ENCODE peak calls at places on chromosomes 7 and 10, in six cellular contexts. X is HCT116, T is cardiac muscle cell, E is Panc1, C is dorsolateral prefrontal cortex, P is osteoblast. B is an unnamed sample. For H3K27me3, the result is how much of the 10 kb centered on the place peaks cover.

GRCh38 chr7:108282427-108282996 is 152.4 kb upstream of the LAMB4 start:
- DNase-seq in X (no peak), T (no peak), E (no peak), C (no peak), P (no peak), B (no peak)

GRCh38 chr7:30869794-30870491 is 41.7 kb upstream of the AQP1 start:
- DNase-seq in X (no peak), T (no peak), E (no peak), C (no peak), P (no peak), B (no peak)

GRCh38 chr10:8227246-8227645 is 172.8 kb downstream of the GATA3 start:
- DNase-seq in X (no peak), T (no peak), E (no peak), C (no peak), P (no peak), B (no peak)

GRCh38 chr10:103676058-103676785 is 179.2 kb downstream of the SH3PXD2A start:
- DNase-seq in X (no peak), T (no peak), E (no peak), C (no peak), P (peak), B (no peak)

GRCh38 chr7:118311121-118311803 is 86.8 kb downstream of the ANKRD7 start:
- DNase-seq in X (peak), T (no peak), E (no peak), C (no peak), P (no peak), B (no peak)

GRCh38 chr7:129559564-129559963 is 52.0 kb upstream of the NRF1 start:
- DNase-seq in X (no peak), T (no peak), E (no peak), C (no peak), P (no peak), B (no peak)

GRCh38 chr7:5143106-5143505 is 46.9 kb upstream of the WIPI2 start:
- DNase-seq in X (no peak), T (no peak), E (no peak), C (peak), P (no peak), B (no peak)

GRCh38 chr7:36415104-36415503 is 25.4 kb downstream of the ANLN start:
- DNase-seq in X (no peak), T (no peak), E (no peak), C (no peak), P (no peak), B (no peak)

GRCh38 chr10:7471720-7472367 is 61.0 kb upstream of the SFMBT2 start:
- DNase-seq in X (no peak), T (no peak), E (no peak), C (no peak), P (no peak), B (peak)

GRCh38 chr7:130071701-130072622 is 1.6 kb downstream of the KLHDC10 start:
- DNase-seq in X (peak), T (peak), E (peak), C (no peak), P (peak), B (peak)

GRCh38 chr10:125093199-125093841 is 67.0 kb downstream of the CTBP2 start:
- DNase-seq in X (no peak), T (peak), E (no peak), C (no peak), P (no peak), B (no peak)

GRCh38 chr10:1217237-1217587 is 161.0 kb downstream of the WDR37 start:
- DNase-seq in X (no peak), T (no peak), E (no peak), C (no peak), P (no peak), B (no peak)

GRCh38 chr7:142906643-142907042 is 21.1 kb upstream of the TRPV6 start:
- DNase-seq in X (no peak), T (no peak), E (no peak), C (no peak), P (no peak), B (no peak)

GRCh38 chr7:133310232-133310852 is 57.5 kb downstream of the EXOC4 start:
- DNase-seq in X (no peak), T (peak), E (no peak), C (no peak), P (no peak), B (peak)

GRCh38 chr7:142412551-142413193 is 154.8 kb upstream of the PRSS58 start:
- DNase-seq in X (peak), T (peak), E (peak), C (no peak), P (peak), B (peak)

GRCh38 chr7:129640400-129640799 is 28.9 kb downstream of the NRF1 start:
- DNase-seq in X (no peak), T (no peak), E (no peak), C (no peak), P (no peak), B (peak)

GRCh38 chr7:80151274-80151665 is 16.6 kb downstream of the GNAI1 start:
- DNase-seq in X (no peak), T (no peak), E (no peak), C (no peak), P (no peak), B (no peak)

GRCh38 chr10:47031953-47032465 is 120.8 kb downstream of the PTPN20 start:
- DNase-seq in X (no peak), T (no peak), E (no peak), C (no peak), P (peak), B (peak)

GRCh38 chr7:29327455-29327854 is 132.9 kb downstream of the CHN2 start:
- DNase-seq in X (no peak), T (no peak), E (no peak), C (no peak), P (no peak), B (no peak)

GRCh38 chr7:23235688-23236280 is 10.8 kb upstream of the GPNMB start:
- DNase-seq in X (peak), T (no peak), E (no peak), C (no peak), P (peak), B (no peak)

GRCh38 chr7:149004405-149005370 is 23.6 kb downstream of the PDIA4 start:
- DNase-seq in X (no peak), T (no peak), E (no peak), C (no peak), P (peak), B (no peak)

GRCh38 chr10:28991326-28991725 is 297.5 kb upstream of the LYZL1 start:
- DNase-seq in X (peak), T (peak), E (no peak), C (no peak), P (peak), B (no peak)

GRCh38 chr10:33413093-33413442 is 78.6 kb upstream of the NRP1 start:
- DNase-seq in X (no peak), T (no peak), E (no peak), C (no peak), P (no peak), B (no peak)

GRCh38 chr7:65239707-65240352 is 133.8 kb upstream of the ZNF92 start:
- DNase-seq in X (no peak), T (peak), E (no peak), C (no peak), P (peak), B (no peak)

GRCh38 chr10:61939575-61940301 is 38.2 kb downstream of the ARID5B start:
- DNase-seq in X (no peak), T (no peak), E (peak), C (no peak), P (peak), B (no peak)

GRCh38 chr7:36617408-36617807 is 106.9 kb downstream of the AOAH start:
- DNase-seq in X (no peak), T (no peak), E (no peak), C (no peak), P (no peak), B (no peak)

GRCh38 chr10:122844146-122844545 is 1.5 kb downstream of the CUZD1 start:
- DNase-seq in X (no peak), T (no peak), E (no peak), C (no peak), P (no peak), B (no peak)

GRCh38 chr7:146960747-146961416 is 844.3 kb downstream of the CNTNAP2 start:
- DNase-seq in X (no peak), T (no peak), E (no peak), C (no peak), P (no peak), B (no peak)

GRCh38 chr7:129829677-129830631 is 122.8 kb downstream of the UBE2H start:
- DNase-seq in X (peak), T (peak), E (peak), C (peak), P (no peak), B (peak)

GRCh38 chr10:58511765-58512469 is 755 bp upstream of the BICC1 start:
- DNase-seq in X (no peak), T (peak), E (no peak), C (no peak), P (peak), B (peak)

GRCh38 chr10:133590970-133591359 is 25.6 kb upstream of the SYCE1 start:
- DNase-seq in X (no peak), T (no peak), E (no peak), C (no peak), P (no peak), B (no peak)

GRCh38 chr7:69722836-69723235 is 124.6 kb downstream of the AUTS2 start:
- DNase-seq in X (no peak), T (no peak), E (no peak), C (no peak), P (no peak), B (no peak)

GRCh38 chr7:98359395-98359794 is 41.5 kb downstream of the BAIAP2L1 start:
- DNase-seq in X (no peak), T (no peak), E (no peak), C (no peak), P (no peak), B (no peak)

DNA sequence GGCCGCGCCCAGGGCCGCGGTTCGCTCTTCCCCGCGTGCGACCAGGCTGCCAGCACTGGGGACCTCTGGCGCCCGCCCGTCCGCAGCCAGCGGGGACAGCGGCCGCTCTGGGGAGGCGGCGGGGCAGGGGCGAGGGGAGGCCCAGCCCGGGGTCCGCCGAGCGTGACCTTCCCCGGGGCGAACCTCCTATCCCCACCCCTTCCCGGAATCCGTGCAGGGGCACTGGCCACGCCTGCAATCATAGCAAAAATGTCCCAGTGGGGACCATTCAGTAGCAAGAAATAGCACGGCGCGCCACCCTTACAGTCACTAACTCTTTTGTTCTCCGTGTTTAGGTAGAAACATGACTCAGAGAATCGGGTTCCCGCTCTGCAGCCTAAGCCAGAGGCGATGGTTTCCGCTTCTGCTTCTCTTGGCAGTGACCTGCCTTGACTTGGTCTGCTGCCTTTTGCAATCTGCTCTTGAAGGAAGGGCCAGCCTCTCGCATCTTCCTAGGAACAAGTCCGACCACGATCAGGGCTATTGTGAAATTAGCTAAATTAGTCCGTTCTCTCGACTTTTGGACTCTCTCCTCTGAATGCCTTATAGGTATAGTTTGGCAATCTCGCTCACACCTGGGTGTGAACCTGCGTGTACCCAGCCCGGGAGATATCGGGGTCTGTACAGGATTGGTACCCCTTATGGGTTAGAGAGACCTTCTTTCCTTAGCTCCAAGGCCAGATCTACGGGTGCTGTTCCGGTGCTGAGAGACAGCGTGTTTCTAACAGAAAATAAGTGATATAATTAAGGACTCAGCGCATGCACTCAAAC is 79.4 kb upstream of the ACBD5 start:
- DNase-seq in X (no peak), T (peak), E (no peak), C (no peak), P (peak), B (peak)
- H3K27me3 ChIP-seq in X (under half), T (under half), E (under half), C (under half), P (under half), B (under half)

GRCh38 chr7:137507096-137507495 is 163.6 kb upstream of the PTN start:
- DNase-seq in X (no peak), T (no peak), E (no peak), C (no peak), P (no peak), B (no peak)
- H3K27ac ChIP-seq in X (no peak), T (no peak), E (no peak), C (no peak), P (no peak), B (no peak)

GRCh38 chr10:23172429-23172828 is 19.7 kb upstream of the PTF1A start:
- DNase-seq in X (no peak), T (no peak), E (no peak), C (no peak), P (peak), B (no peak)

GRCh38 chr10:23174075-23174973 is 17.8 kb upstream of the PTF1A start:
- DNase-seq in X (no peak), T (no peak), E (no peak), C (no peak), P (peak), B (no peak)

GRCh38 chr10:23173549-23174074 is 18.5 kb upstream of the PTF1A start:
- DNase-seq in X (no peak), T (no peak), E (no peak), C (no peak), P (peak), B (no peak)

GRCh38 chr10:23171232-23171876 is 20.8 kb upstream of the PTF1A start:
- DNase-seq in X (no peak), T (peak), E (no peak), C (no peak), P (peak), B (no peak)

GRCh38 chr10:23172846-23173548 is 19.1 kb upstream of the PTF1A start:
- DNase-seq in X (no peak), T (peak), E (no peak), C (no peak), P (peak), B (no peak)
- H3K27me3 ChIP-seq in X (under half), T (half or more), E (under half), C (under half), P (under half), B (under half)

GRCh38 chr7:82018226-82018625 is 248.4 kb upstream of the HGF start:
- DNase-seq in X (no peak), T (no peak), E (no peak), C (no peak), P (no peak), B (no peak)

GRCh38 chr7:82021713-82022112 is 251.9 kb upstream of the HGF start:
- DNase-seq in X (no peak), T (no peak), E (no peak), C (no peak), P (no peak), B (no peak)

GRCh38 chr7:82019538-82019937 is 249.7 kb upstream of the HGF start:
- DNase-seq in X (no peak), T (no peak), E (no peak), C (no peak), P (no peak), B (no peak)

GRCh38 chr7:82017334-82017943 is 247.6 kb upstream of the HGF start:
- DNase-seq in X (peak), T (peak), E (peak), C (no peak), P (no peak), B (peak)

DNA sequence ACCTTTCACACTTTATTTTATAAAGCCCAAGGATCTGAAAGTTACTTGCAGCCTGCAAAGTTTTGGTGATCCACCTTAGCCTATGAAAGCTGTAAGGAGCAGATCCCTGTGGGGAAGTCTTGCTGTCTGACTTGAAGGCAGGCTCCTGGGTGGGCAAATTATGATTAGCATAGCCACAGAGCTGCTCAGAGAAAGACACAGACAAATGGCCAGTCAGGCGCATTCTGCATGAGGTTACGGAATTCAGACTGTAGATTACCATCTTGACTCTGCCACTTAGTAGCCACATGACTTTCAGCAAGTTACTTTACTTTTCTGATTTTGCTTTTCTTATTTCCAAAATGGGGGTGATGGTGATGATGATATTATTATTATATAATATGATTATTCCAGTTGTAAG is 250.2 kb upstream of the HGF start:
- DNase-seq in X (no peak), T (peak), E (no peak), C (no peak), P (no peak), B (no peak)
- H3K27ac ChIP-seq in X (no peak), T (no peak), E (no peak), C (no peak), P (no peak), B (no peak)

GRCh38 chr7:155540553-155540952 is 5.8 kb downstream of the CNPY1 start:
- DNase-seq in X (no peak), T (no peak), E (no peak), C (no peak), P (peak), B (no peak)
- H3K27me3 ChIP-seq in X (under half), T (under half), E (under half), C (under half), P (under half), B (under half)

DNA sequence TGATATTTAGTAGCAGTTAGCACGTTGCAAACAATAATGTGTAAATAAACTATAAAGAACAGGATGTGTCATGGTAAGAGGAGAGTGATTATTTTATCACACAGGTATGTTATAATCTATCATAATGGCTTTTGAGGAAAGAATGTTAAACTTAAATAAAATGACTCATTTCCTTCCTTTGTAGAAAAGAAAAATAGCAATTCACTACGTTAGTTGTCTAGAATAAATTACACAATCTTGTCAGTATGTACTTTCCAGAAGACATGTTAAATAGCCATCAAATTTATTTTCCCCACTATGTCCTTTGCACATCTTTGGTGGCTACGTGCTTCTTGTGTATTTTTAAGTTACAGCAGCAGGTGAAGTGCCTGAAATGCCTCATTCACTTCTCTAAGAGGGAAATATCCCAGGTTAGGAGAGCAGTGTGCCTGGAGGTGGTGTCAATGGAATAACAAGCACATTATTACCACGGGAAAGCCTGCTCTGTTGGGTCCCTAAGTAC is 133.8 kb downstream of the SEMA3A start:
- DNase-seq in X (no peak), T (no peak), E (peak), C (no peak), P (peak), B (no peak)
- H3K27ac ChIP-seq in X (peak), T (no peak), E (peak), C (no peak), P (no peak), B (no peak)

GRCh38 chr7:131109757-131110293 is 217.9 kb upstream of the MKLN1 start:
- DNase-seq in X (no peak), T (peak), E (no peak), C (peak), P (peak), B (peak)
- H3K27me3 ChIP-seq in X (under half), T (half or more), E (under half), C (under half), P (under half), B (under half)

B was measured in small intestine.